ENCODE peak calls at places on chromosomes 7 and 10, in nine cellular contexts. N is epithelial cell of proximal tubule, L is fibroblast of the aortic adventitia, Z is bronchial epithelial cell, Y is colonic mucosa, G is heart right ventricle, S is astrocyte of the spinal cord, F is fibroblast of pulmonary artery, C is ovary. V is an unnamed sample.

GRCh38 chr7:133973710-133974109 is 153.4 kb upstream of the LRGUK start:
- DNase-seq in G (no peak), L (no peak), Y (no peak), F (no peak), Z (no peak), C (no peak), S (no peak), N (no peak), V (no peak)

GRCh38 chr7:78148166-78148894 is 349.8 kb downstream of the PHTF2 start:
- DNase-seq in G (no peak), Y (no peak), S (no peak), L (peak), C (no peak), Z (peak), F (no peak), N (no peak), V (no peak)

GRCh38 chr7:35630024-35630423 is 64.9 kb downstream of the HERPUD2 start:
- DNase-seq in G (no peak), F (no peak), C (no peak), Z (no peak), Y (no peak), S (no peak), N (no peak), L (no peak), V (no peak)

GRCh38 chr10:132311338-132311939 is 3.7 kb upstream of the STK32C start:
- DNase-seq in F (no peak), N (no peak), Y (no peak), C (no peak), L (no peak), Z (no peak), S (no peak), G (no peak), V (no peak)

GRCh38 chr10:126508535-126509040 is 120.3 kb upstream of the ADAM12 start:
- DNase-seq in G (no peak), Z (no peak), L (no peak), Y (no peak), S (no peak), N (no peak), C (no peak), F (no peak), V (no peak)

GRCh38 chr10:122461729-122462532 is 578 bp downstream of the HTRA1 start:
- DNase-seq in G (no peak), C (peak), N (no peak), L (no peak), Y (no peak), Z (no peak), F (no peak), S (no peak), V (no peak)

GRCh38 chr7:114988755-114989154 is 66.9 kb downstream of the MDFIC start:
- DNase-seq in L (peak), F (peak), N (no peak), G (peak), Y (no peak), Z (peak), C (peak), S (peak), V (peak)

GRCh38 chr7:771241-772004 is 44.3 kb upstream of the PRKAR1B start:
- DNase-seq in Z (no peak), F (peak), C (peak), G (peak), S (peak), Y (peak), N (no peak), L (peak), V (no peak)

GRCh38 chr10:3906511-3907111 is 121.6 kb upstream of the KLF6 start:
- DNase-seq in Z (peak), L (no peak), F (no peak), C (peak), N (no peak), S (peak), Y (no peak), G (no peak), V (peak)

GRCh38 chr10:124510536-124511158 is 49.0 kb downstream of the LHPP start:
- DNase-seq in C (no peak), G (no peak), S (no peak), L (no peak), Z (no peak), N (no peak), Y (no peak), F (no peak), V (no peak)

GRCh38 chr10:5125315-5126044 is 31.3 kb downstream of the AKR1C3 start:
- DNase-seq in S (no peak), Y (no peak), Z (peak), F (peak), N (no peak), L (no peak), C (no peak), G (no peak), V (no peak)

GRCh38 chr7:5425507-5426225 is 2.0 kb upstream of the TNRC18 start:
- DNase-seq in F (peak), N (no peak), Y (peak), S (peak), C (peak), L (peak), Z (peak), G (peak), V (peak)

GRCh38 chr10:126598009-126598408 is 72.5 kb downstream of the C10orf90 start:
- DNase-seq in S (peak), C (no peak), Z (peak), F (peak), L (peak), Y (peak), N (no peak), G (no peak), V (no peak)

GRCh38 chr10:86970152-86970886 is 2.0 kb downstream of the ADIRF start:
- DNase-seq in L (peak), N (no peak), Y (peak), C (peak), G (peak), F (no peak), Z (no peak), S (peak), V (no peak)

GRCh38 chr10:109676703-109677102 is 246.6 kb downstream of the XPNPEP1 start:
- DNase-seq in Z (peak), N (peak), S (peak), G (no peak), L (no peak), F (no peak), C (no peak), Y (no peak), V (no peak)

GRCh38 chr10:29600821-29601220 is 34.0 kb downstream of the SVIL start:
- DNase-seq in L (peak), F (no peak), Z (no peak), N (no peak), C (no peak), S (peak), G (no peak), Y (no peak), V (peak)

GRCh38 chr7:11166051-11166450 is 192.4 kb downstream of the PHF14 start:
- DNase-seq in L (no peak), G (no peak), Z (no peak), N (no peak), C (no peak), S (no peak), F (no peak), Y (no peak), V (no peak)

GRCh38 chr10:72935358-72935757 is 19.2 kb downstream of the PLA2G12B start:
- DNase-seq in G (no peak), Y (no peak), Z (peak), L (no peak), N (no peak), F (peak), S (no peak), C (no peak), V (no peak)

GRCh38 chr10:30454744-30455498 is 20.9 kb downstream of the MAP3K8 start:
- DNase-seq in L (peak), N (no peak), Z (peak), G (no peak), Y (peak), S (peak), F (peak), C (no peak), V (peak)

GRCh38 chr7:117480978-117481377 is 1.2 kb downstream of the CFTR start:
- DNase-seq in L (no peak), F (no peak), C (no peak), Z (no peak), Y (peak), G (no peak), S (no peak), N (no peak), V (no peak)

GRCh38 chr10:44054046-44054445 is 330.9 kb downstream of the CXCL12 start:
- DNase-seq in S (no peak), C (no peak), F (no peak), G (no peak), L (no peak), Z (no peak), Y (no peak), N (no peak), V (no peak)

GRCh38 chr10:132562916-132563456 is 25.4 kb downstream of the INPP5A start:
- DNase-seq in N (no peak), Z (no peak), F (no peak), C (peak), Y (no peak), L (no peak), G (no peak), S (no peak), V (no peak)

GRCh38 chr7:22725585-22725984 is 1.4 kb upstream of the IL6 start:
- DNase-seq in G (no peak), S (peak), Y (no peak), Z (no peak), N (no peak), F (peak), C (no peak), L (peak), V (no peak)

GRCh38 chr10:113739031-113739430 is 12.5 kb upstream of the PLEKHS1 start:
- DNase-seq in Y (no peak), L (no peak), Z (no peak), C (no peak), F (no peak), N (no peak), S (no peak), G (no peak), V (no peak)

GRCh38 chr10:72912715-72913114 is 19.2 kb downstream of the OIT3 start:
- DNase-seq in G (no peak), N (no peak), C (no peak), Z (no peak), L (no peak), Y (no peak), S (no peak), F (no peak), V (no peak)

GRCh38 chr7:4939971-4940720 is 18.8 kb downstream of the MMD2 start:
- DNase-seq in Z (no peak), C (no peak), G (no peak), S (no peak), N (no peak), L (no peak), Y (no peak), F (no peak), V (no peak)

GRCh38 chr10:97135464-97135863 is 50.3 kb downstream of the SLIT1 start:
- DNase-seq in S (no peak), F (no peak), N (no peak), L (no peak), C (no peak), G (no peak), Z (no peak), Y (no peak), V (no peak)

GRCh38 chr10:70617798-70618568 is 15.4 kb upstream of the PRF1 start:
- DNase-seq in L (peak), F (peak), Y (no peak), C (no peak), S (peak), Z (peak), N (peak), G (no peak), V (peak)

GRCh38 chr10:22758862-22759261 is 44.5 kb upstream of the PIP4K2A start:
- DNase-seq in G (no peak), S (no peak), Y (no peak), Z (no peak), N (no peak), L (no peak), F (no peak), C (no peak), V (no peak)

GRCh38 chr7:101200862-101201599 is at the start of gene MOGAT3:
- DNase-seq in Y (peak), G (no peak), N (no peak), F (no peak), Z (no peak), L (no peak), C (no peak), S (no peak), V (no peak)

GRCh38 chr10:60387531-60387930 is 2.1 kb downstream of the ANK3 start:
- DNase-seq in C (no peak), N (no peak), G (no peak), Z (no peak), L (no peak), Y (no peak), S (no peak), F (no peak), V (no peak)

GRCh38 chr7:28389504-28390385 is 22.6 kb upstream of the CREB5 start:
- DNase-seq in Z (peak), Y (no peak), G (peak), F (peak), S (peak), N (peak), L (peak), C (no peak), V (peak)

GRCh38 chr10:49310901-49311561 is 12.1 kb downstream of the C10orf71 start:
- DNase-seq in Y (no peak), Z (no peak), N (no peak), G (no peak), S (no peak), C (no peak), L (no peak), F (no peak), V (no peak)

GRCh38 chr10:49309691-49310371 is 10.9 kb downstream of the C10orf71 start:
- DNase-seq in Z (no peak), C (no peak), F (no peak), S (no peak), Y (no peak), L (no peak), G (no peak), N (no peak), V (no peak)

GRCh38 chr10:49308881-49309280 is 9.9 kb downstream of the C10orf71 start:
- DNase-seq in C (no peak), Z (no peak), S (no peak), N (no peak), F (no peak), Y (no peak), L (no peak), G (no peak), V (no peak)

GRCh38 chr10:49311562-49312236 is 12.7 kb downstream of the C10orf71 start:
- DNase-seq in C (no peak), N (no peak), Z (no peak), F (no peak), Y (no peak), G (no peak), S (no peak), L (peak), V (no peak)

GRCh38 chr10:49310460-49310859 is 11.5 kb downstream of the C10orf71 start:
- DNase-seq in G (no peak), Z (no peak), S (no peak), F (no peak), L (no peak), N (no peak), Y (no peak), C (no peak), V (no peak)
- H3K4me3 ChIP-seq in G (no peak), Z (no peak), S (no peak), F (no peak), L (no peak), N (no peak), Y (no peak), C (no peak), V (no peak)

DNA sequence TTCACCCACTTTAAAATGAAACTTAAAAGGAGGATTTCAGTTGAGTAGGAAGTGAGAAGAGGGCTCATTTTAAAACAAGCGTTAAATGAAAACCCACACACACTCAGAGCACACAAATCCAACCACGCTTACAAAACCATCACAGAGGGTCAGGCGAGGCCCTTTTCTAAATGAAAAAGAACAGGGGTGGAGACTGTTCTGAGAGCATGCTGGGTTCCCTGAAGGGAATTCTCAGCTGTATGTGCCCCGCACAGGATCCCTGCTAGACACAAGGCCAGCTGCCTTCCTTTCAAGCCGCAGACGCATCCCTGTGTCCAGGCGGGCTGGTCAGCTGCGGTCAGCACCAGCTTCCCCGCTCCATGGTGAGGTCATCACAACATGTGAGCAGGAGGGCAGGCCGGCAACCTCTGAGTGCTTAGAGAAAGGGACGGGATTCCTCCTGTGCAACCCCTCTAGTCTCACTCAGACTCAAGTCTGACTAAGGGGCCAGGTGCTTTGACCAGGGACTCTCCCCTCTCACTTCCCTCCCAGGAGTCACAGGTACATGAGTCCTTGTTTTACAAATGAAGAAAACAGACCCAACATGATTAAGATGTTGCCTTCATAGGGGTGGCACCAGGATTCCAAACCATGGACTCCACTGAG is 111.9 kb downstream of the EGFR start:
- DNase-seq in Z (peak), L (peak), G (peak), F (peak), S (peak), N (no peak), Y (no peak), C (peak), V (peak)
- TF ChIP-seq CTCF in Z (no peak), L (no peak), G (no peak), F (no peak), S (no peak), N (no peak), Y (no peak), C (no peak), V (no peak)

GRCh38 chr7:27169658-27170493 is 4.2 kb downstream of the HOXA10 start:
- DNase-seq in S (no peak), F (no peak), Y (no peak), G (no peak), L (no peak), Z (no peak), N (no peak), C (no peak), V (no peak)
- H3K4me3 ChIP-seq in S (peak), F (no peak), Y (peak), G (no peak), L (no peak), Z (no peak), N (peak), C (peak), V (no peak)

GRCh38 chr10:116001266-116001857 is 271.6 kb downstream of the GFRA1 start:
- DNase-seq in F (no peak), N (no peak), S (peak), L (no peak), Z (no peak), Y (no peak), G (peak), C (no peak), V (no peak)
- TF ChIP-seq CTCF in F (no peak), N (no peak), S (no peak), L (no peak), Z (no peak), Y (no peak), G (no peak), C (no peak), V (no peak)

DNA sequence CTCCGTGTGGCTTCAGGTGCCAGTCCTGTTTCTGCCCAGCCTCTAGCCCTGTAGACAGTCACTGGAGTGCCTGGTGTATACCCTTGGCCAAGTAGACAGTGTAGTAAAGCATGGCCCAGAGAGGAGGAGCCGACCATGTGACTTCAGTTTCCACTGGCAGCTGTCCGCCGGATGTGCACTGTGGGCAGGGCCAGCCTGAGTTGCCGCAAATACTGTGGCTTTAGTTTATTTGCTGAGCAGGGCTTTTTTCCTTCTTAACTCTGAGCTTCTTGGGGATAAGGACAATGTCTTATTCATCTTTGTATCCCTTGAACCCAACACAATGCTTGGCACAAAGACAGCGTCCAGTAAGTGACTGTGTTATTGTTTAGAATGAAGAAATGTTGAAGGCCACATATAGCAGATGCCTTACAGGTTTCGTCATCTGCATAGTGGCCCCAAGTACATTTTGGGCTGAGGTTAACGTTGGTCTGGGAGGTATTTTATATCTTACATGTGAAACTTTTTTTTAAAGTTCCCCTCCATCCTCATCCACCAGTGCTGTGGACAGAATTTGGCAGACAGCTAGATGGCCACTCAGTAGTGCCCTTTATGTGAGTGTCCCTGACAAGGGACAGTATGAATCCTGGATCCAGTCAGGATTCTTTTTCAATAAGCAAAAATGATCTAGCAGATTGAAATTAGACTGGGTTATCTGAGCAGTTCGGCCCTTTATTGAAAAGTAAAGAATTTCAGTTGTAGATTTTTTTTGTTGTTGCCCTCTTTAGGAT is 40.6 kb downstream of the CYP17A1 start:
- DNase-seq in F (peak), N (no peak), L (peak), C (peak), G (peak), S (peak), Y (peak), Z (no peak), V (no peak)
- H3K4me3 ChIP-seq in F (no peak), N (no peak), L (no peak), C (no peak), G (peak), S (no peak), Y (no peak), Z (no peak), V (no peak)

DNA sequence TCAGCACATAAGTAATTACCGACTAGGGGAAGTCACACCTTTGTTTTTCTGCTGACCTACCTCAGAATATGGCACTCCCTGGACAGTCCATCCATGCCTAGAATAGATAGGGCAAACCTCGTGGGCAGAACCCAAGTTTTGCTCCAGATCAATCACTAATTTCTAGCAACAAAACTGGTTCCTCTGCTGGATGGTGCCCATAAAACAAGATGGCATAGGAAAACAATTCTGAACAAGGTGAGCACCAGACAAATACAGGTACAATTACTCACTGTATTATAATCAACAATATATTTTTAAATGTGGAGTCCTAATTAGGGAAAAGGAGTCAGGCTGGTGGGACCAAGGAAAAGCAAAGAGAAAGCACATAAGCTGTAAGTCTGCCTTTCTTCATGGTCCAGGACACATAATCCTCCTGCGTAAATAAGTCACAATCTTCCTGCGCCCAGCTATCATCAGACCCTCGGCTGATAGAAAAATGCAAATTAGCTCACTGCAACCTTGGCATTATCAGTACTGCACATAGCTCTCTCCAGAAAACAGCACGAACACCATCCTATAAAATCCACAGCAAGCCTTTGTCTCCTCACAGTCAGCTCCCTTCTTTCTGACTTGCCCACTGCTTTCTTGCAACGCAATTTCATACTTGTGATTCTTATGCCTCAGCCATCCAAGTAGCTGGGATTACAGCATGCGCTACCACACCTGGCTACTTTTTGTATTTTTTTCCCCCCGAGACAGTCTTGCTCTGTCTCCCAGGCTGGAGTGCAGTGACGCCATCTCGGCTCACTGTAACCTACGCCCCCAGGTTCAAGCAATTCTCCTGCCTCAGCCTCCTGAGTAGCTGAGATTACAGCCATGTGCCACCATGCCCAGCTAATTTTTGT is 15.1 kb downstream of the URGCP start:
- DNase-seq in Z (no peak), F (no peak), Y (no peak), S (no peak), C (no peak), N (no peak), L (no peak), G (no peak), V (no peak)
- TF ChIP-seq CTCF in Z (no peak), F (no peak), Y (no peak), S (no peak), C (no peak), N (no peak), L (no peak), G (no peak), V (no peak)

DNA sequence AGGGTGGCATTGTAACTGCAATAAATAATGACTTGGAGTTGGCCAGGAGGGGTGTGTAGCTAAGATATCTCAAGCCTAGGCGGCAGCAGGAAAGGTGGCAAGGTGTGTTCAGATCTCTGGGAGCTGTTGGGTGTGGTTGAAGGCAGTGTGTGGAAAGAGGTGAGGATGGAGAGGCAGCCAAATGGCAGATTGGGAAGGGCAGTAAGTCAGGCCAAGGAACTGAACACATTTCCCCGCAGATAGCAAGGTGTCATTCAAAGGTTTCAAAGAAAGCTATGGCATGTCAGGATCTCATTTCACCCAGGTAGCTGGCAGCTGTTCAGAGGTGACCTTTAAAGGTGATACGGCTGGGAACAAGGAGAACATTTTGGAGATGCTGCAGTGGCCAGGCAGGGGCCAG is 586.0 kb upstream of the MGMT start:
- DNase-seq in Z (no peak), G (no peak), S (no peak), C (no peak), F (no peak), Y (peak), N (no peak), L (no peak), V (no peak)
- H3K4me3 ChIP-seq in Z (no peak), G (no peak), S (no peak), C (no peak), F (no peak), Y (no peak), N (no peak), L (no peak), V (no peak)

V was measured in astrocyte of the cerebellum.